ENCODE peak calls at places on chromosomes 4 and X, in seven cellular contexts. J, O, T, H, X, Y and S are unnamed samples.

GRCh38 chr4:35461931-35462659 is 782.2 kb downstream of the ARAP2 start:
- DNase-seq in J (no peak), O (no peak), T (no peak), H (no peak), X (no peak), Y (no peak), S (no peak)

GRCh38 chr4:16967722-16968121 is 69.3 kb upstream of the LDB2 start:
- DNase-seq in J (no peak), O (no peak), T (peak; percentile 21), H (peak; percentile 56), X (no peak), Y (no peak), S (no peak)

GRCh38 chr4:20338841-20339240 is 87.1 kb downstream of the SLIT2 start:
- DNase-seq in J (no peak), O (no peak), T (no peak), H (peak; percentile 52), X (no peak), Y (no peak), S (no peak)

GRCh38 chr4:45855857-45856256 is 268.0 kb downstream of the GABRG1 start:
- DNase-seq in J (no peak), O (no peak), T (no peak), H (no peak), X (no peak), Y (no peak), S (no peak)

GRCh38 chrX:130669233-130669632 is 233.8 kb downstream of the ENOX2 start:
- DNase-seq in J (no peak), O (no peak), T (peak; percentile 12), H (peak; percentile 68), X (no peak), Y (no peak), S (no peak)

GRCh38 chrX:38987135-38987780 is 186.0 kb downstream of the MID1IP1 start:
- DNase-seq in J (no peak), O (no peak), T (no peak), H (no peak), X (no peak), Y (no peak), S (no peak)

GRCh38 chr4:28654618-28655017 is 1794.0 kb downstream of the STIM2 start:
- DNase-seq in J (no peak), O (no peak), T (no peak), H (peak; percentile 10), X (no peak), Y (no peak), S (no peak)

GRCh38 chr4:83219344-83219990 is 65.1 kb downstream of the COQ2 start:
- DNase-seq in J (peak; percentile 38), O (no peak), T (no peak), H (no peak), X (peak; percentile 37), Y (no peak), S (no peak)

GRCh38 chrX:22527302-22527701 is 254.6 kb downstream of the CBLL2 start:
- DNase-seq in J (no peak), O (no peak), T (no peak), H (no peak), X (no peak), Y (no peak), S (no peak)

GRCh38 chr4:20395160-20395773 is 143.6 kb downstream of the SLIT2 start:
- DNase-seq in J (peak; percentile 8), O (no peak), T (no peak), H (peak; percentile 29), X (peak; percentile 0), Y (peak; percentile 5), S (no peak)

GRCh38 chrX:152878976-152879755 is 18.7 kb upstream of the ZNF185 start:
- DNase-seq in J (no peak), O (no peak), T (no peak), H (no peak), X (no peak), Y (no peak), S (no peak)

GRCh38 chr4:31058656-31059055 is 338.5 kb downstream of the PCDH7 start:
- DNase-seq in J (no peak), O (no peak), T (no peak), H (no peak), X (no peak), Y (no peak), S (no peak)